ENCODE peak calls at places on chromosomes 13 and 19, in six cellular contexts. One of them, this sample, is unnamed.

GRCh38 chr19:51127755-51128154 is 3.0 kb downstream of the SIGLEC9 start:
- DNase-seq in endodermal cell: no peak
- DNase-seq in tibial artery: peak; percentile 68
- DNase-seq in body of pancreas: no peak
- DNase-seq in suprapubic skin: peak; percentile 67
- DNase-seq in CD4-positive, alpha-beta memory T cell: no peak
- DNase-seq in this sample: peak; percentile 27

GRCh38 chr19:3855321-3855720 is 13.5 kb downstream of the ZFR2 start:
- DNase-seq in tibial artery: no peak
- DNase-seq in body of pancreas: no peak
- DNase-seq in suprapubic skin: no peak
- DNase-seq in endodermal cell: no peak
- DNase-seq in CD4-positive, alpha-beta memory T cell: no peak
- DNase-seq in this sample: no peak

GRCh38 chr13:22735381-22735995 is 445.3 kb upstream of the SGCG start:
- DNase-seq in endodermal cell: peak; percentile 67
- DNase-seq in body of pancreas: no peak
- DNase-seq in CD4-positive, alpha-beta memory T cell: no peak
- DNase-seq in tibial artery: no peak
- DNase-seq in suprapubic skin: no peak
- DNase-seq in this sample: no peak

GRCh38 chr19:35006342-35006998 is 6.3 kb downstream of the GRAMD1A start:
- DNase-seq in tibial artery: no peak
- DNase-seq in suprapubic skin: no peak
- DNase-seq in CD4-positive, alpha-beta memory T cell: no peak
- DNase-seq in body of pancreas: peak; percentile 85
- DNase-seq in endodermal cell: no peak
- DNase-seq in this sample: no peak

GRCh38 chr19:14022469-14022868 is 5.5 kb upstream of the RLN3 start:
- DNase-seq in tibial artery: no peak
- DNase-seq in CD4-positive, alpha-beta memory T cell: no peak
- DNase-seq in body of pancreas: no peak
- DNase-seq in endodermal cell: no peak
- DNase-seq in suprapubic skin: no peak
- DNase-seq in this sample: no peak

GRCh38 chr13:94707400-94708021 is 4.8 kb downstream of the SOX21 start:
- DNase-seq in body of pancreas: no peak
- DNase-seq in suprapubic skin: no peak
- DNase-seq in endodermal cell: peak; percentile 86
- DNase-seq in CD4-positive, alpha-beta memory T cell: no peak
- DNase-seq in tibial artery: no peak
- DNase-seq in this sample: no peak

GRCh38 chr19:11453468-11454341 is 18.3 kb downstream of the PRKCSH start:
- DNase-seq in CD4-positive, alpha-beta memory T cell: no peak
- DNase-seq in endodermal cell: peak; percentile 69
- DNase-seq in tibial artery: no peak
- DNase-seq in suprapubic skin: no peak
- DNase-seq in body of pancreas: no peak
- DNase-seq in this sample: no peak

GRCh38 chr19:30160996-30161655 is 211.1 kb upstream of the ZNF536 start:
- DNase-seq in endodermal cell: no peak
- DNase-seq in body of pancreas: no peak
- DNase-seq in suprapubic skin: no peak
- DNase-seq in tibial artery: no peak
- DNase-seq in CD4-positive, alpha-beta memory T cell: no peak
- DNase-seq in this sample: no peak

GRCh38 chr19:29535984-29536508 is 10.3 kb downstream of the VSTM2B start:
- DNase-seq in suprapubic skin: no peak
- DNase-seq in body of pancreas: no peak
- DNase-seq in CD4-positive, alpha-beta memory T cell: no peak
- DNase-seq in endodermal cell: no peak
- DNase-seq in tibial artery: peak; percentile 37
- DNase-seq in this sample: no peak

GRCh38 chr13:35703061-35703460 is 226.6 kb upstream of the MAB21L1 start:
- DNase-seq in endodermal cell: no peak
- DNase-seq in tibial artery: no peak
- DNase-seq in body of pancreas: no peak
- DNase-seq in suprapubic skin: peak; percentile 1
- DNase-seq in CD4-positive, alpha-beta memory T cell: no peak
- DNase-seq in this sample: no peak

GRCh38 chr13:112779856-112780604 is 90.2 kb downstream of the ATP11A start:
- DNase-seq in CD4-positive, alpha-beta memory T cell: no peak
- DNase-seq in body of pancreas: no peak
- DNase-seq in tibial artery: peak; percentile 45
- DNase-seq in endodermal cell: no peak
- DNase-seq in suprapubic skin: peak; percentile 62
- DNase-seq in this sample: no peak

GRCh38 chr13:71087432-71087831 is 779.6 kb downstream of the DACH1 start:
- DNase-seq in endodermal cell: no peak
- DNase-seq in suprapubic skin: no peak
- DNase-seq in body of pancreas: no peak
- DNase-seq in tibial artery: no peak
- DNase-seq in CD4-positive, alpha-beta memory T cell: no peak
- DNase-seq in this sample: no peak

DNA sequence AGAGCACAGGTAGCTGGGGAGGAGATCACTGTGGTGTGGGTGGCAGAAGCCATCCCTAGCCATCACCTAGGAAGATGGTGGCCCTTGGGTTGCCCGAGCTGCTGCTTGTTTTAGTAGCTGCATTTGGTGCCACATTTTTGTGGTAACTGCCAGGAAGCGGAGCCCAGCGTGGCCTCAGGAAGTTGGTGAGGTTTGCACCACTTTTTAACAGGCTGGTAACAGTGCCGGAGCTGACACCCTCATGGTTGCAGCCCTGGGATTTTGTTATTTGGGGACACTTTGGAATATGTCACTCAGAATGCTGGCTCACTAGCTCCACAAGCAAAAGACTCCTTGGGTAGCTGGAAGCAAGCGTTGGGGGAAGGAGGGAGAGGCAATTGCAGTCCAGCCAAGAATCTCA is 22.1 kb downstream of the ACTN4 start:
- DNase-seq in endodermal cell: no peak
- DNase-seq in tibial artery: no peak
- DNase-seq in CD4-positive, alpha-beta memory T cell: peak; percentile 71
- DNase-seq in body of pancreas: no peak
- DNase-seq in suprapubic skin: no peak
- DNase-seq in this sample: peak; percentile 68
- H3K4me3 ChIP-seq in endodermal cell: no peak overlapping the region
- H3K4me3 ChIP-seq in tibial artery: no peak overlapping the region
- H3K4me3 ChIP-seq in CD4-positive, alpha-beta memory T cell: peak overlapping the region; percentile 1
- H3K4me3 ChIP-seq in body of pancreas: no peak overlapping the region
- H3K4me3 ChIP-seq in suprapubic skin: no peak overlapping the region
- H3K4me3 ChIP-seq in this sample: peak overlapping the region; percentile 28

DNA sequence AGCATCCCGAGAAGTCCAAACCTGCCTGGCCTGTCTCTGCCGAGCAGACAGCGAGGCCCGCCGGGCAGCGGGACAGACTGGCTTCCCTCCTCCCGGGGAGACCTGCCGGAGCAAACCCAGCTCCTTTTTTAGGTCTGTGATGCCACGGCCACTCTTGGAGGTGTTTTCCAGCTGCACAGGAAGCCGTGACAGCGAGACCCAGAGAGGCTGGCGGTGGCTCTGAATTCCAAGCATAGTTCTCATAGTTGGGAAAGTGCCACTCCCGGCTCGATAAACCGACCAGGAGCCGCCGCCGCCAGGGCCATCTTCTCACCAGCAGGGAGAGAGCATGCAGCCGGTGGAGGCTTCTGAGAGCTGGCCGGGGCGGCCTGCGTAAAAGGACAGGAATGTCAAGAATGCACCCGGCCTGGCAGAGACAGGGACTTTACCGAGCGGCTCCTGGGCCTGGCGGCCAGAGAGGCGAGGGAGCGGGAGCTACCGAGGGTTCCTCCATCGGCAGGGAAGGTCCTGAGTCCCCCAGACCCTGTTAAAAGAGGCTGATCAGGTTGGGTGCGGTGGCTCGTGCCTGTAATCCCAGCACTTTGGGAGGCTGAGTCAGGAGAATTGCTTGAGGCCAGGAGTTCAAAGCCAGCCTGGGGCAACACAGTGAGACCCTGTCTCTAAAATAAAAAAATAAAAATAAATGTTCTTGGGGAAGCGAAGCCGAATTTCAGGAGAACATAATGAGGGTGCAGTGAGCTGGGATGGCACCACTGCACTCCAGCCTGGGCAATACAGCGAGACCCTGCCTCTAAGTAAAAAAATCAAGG is 64.9 kb downstream of the GADD45B start:
- DNase-seq in tibial artery: peak; percentile 93
- DNase-seq in body of pancreas: peak; percentile 83
- DNase-seq in endodermal cell: peak; percentile 99
- DNase-seq in CD4-positive, alpha-beta memory T cell: no peak
- DNase-seq in suprapubic skin: peak; percentile 93
- DNase-seq in this sample: no peak
- H3K4me3 ChIP-seq in tibial artery: peak overlapping the region; percentile 19
- H3K4me3 ChIP-seq in body of pancreas: no peak overlapping the region
- H3K4me3 ChIP-seq in endodermal cell: no peak overlapping the region
- H3K4me3 ChIP-seq in CD4-positive, alpha-beta memory T cell: no peak overlapping the region
- H3K4me3 ChIP-seq in suprapubic skin: peak overlapping the region; percentile 13
- H3K4me3 ChIP-seq in this sample: no peak overlapping the region

GRCh38 chr13:49610176-49610575 is 18.1 kb upstream of the ARL11 start:
- DNase-seq in tibial artery: no peak
- DNase-seq in CD4-positive, alpha-beta memory T cell: no peak
- DNase-seq in body of pancreas: no peak
- DNase-seq in endodermal cell: no peak
- DNase-seq in suprapubic skin: no peak
- DNase-seq in this sample: no peak

GRCh38 chr13:49604570-49604969 is 19.2 kb upstream of the RCBTB1 start:
- DNase-seq in body of pancreas: peak; percentile 17
- DNase-seq in tibial artery: no peak
- DNase-seq in endodermal cell: no peak
- DNase-seq in suprapubic skin: no peak
- DNase-seq in CD4-positive, alpha-beta memory T cell: no peak
- DNase-seq in this sample: no peak

GRCh38 chr13:49607761-49608160 is 20.5 kb upstream of the ARL11 start:
- DNase-seq in suprapubic skin: no peak
- DNase-seq in tibial artery: no peak
- DNase-seq in body of pancreas: no peak
- DNase-seq in CD4-positive, alpha-beta memory T cell: no peak
- DNase-seq in endodermal cell: no peak
- DNase-seq in this sample: no peak

GRCh38 chr13:49608932-49609331 is 19.4 kb upstream of the ARL11 start:
- DNase-seq in endodermal cell: no peak
- DNase-seq in tibial artery: no peak
- DNase-seq in suprapubic skin: no peak
- DNase-seq in CD4-positive, alpha-beta memory T cell: no peak
- DNase-seq in body of pancreas: no peak
- DNase-seq in this sample: no peak

DNA sequence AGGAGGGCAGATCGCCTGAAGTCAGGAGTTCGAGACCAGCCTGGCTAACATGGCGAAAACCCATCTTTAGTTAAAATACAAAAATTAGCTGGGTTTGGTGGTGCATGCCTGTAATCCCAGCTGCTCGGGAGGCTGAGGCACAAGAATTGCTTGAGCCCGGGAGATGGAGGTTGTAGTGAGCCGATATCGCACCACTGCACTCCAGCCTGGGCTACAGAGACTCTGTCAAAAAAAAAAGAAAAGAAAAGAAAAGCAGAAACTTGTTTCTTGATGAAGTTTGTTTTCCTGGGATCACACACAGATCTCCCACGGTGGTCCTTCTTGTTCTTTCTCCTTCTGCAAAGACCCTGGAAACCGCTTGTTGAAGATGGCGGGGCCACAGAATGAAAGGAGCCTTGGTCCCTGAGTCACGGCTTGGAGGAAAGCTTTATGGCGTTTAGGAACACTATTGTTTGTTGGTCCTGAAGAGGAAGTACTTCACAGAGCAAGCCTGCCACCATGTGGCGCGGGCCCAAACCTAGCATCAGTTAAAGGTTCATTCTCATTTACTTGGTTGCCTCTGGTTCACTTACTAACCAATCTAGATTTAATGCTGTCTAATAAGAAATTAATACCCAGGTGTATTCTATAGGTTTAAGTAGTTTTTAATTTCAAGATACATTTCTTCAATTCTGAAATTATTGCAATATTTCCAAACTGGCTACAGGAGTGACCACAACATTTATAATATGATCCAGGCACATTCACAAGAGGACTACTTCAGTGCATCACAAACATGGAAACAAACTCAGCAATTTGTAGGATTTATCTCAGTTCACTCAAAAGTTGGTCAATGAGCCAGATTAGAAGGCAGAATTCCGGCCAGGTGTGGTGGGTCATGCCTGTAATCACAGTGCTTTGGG is 21.3 kb upstream of the ARL11 start:
- DNase-seq in CD4-positive, alpha-beta memory T cell: peak; percentile 78
- DNase-seq in body of pancreas: peak; percentile 93
- DNase-seq in tibial artery: peak; percentile 90
- DNase-seq in suprapubic skin: peak; percentile 89
- DNase-seq in endodermal cell: peak; percentile 91
- DNase-seq in this sample: peak; percentile 79
- H3K4me3 ChIP-seq in CD4-positive, alpha-beta memory T cell: no peak overlapping the region
- H3K4me3 ChIP-seq in body of pancreas: no peak overlapping the region
- H3K4me3 ChIP-seq in tibial artery: peak overlapping the region; percentile 40
- H3K4me3 ChIP-seq in suprapubic skin: peak overlapping the region; percentile 38
- H3K4me3 ChIP-seq in endodermal cell: no peak overlapping the region
- H3K4me3 ChIP-seq in this sample: peak overlapping the region; percentile 32

GRCh38 chr19:17243854-17244617 is 1.7 kb downstream of the NR2F6 start:
- DNase-seq in endodermal cell: peak; percentile 85
- DNase-seq in body of pancreas: peak; percentile 70
- DNase-seq in CD4-positive, alpha-beta memory T cell: no peak
- DNase-seq in suprapubic skin: no peak
- DNase-seq in tibial artery: peak; percentile 83
- DNase-seq in this sample: no peak

GRCh38 chr19:17243340-17243853 is 2.3 kb downstream of the NR2F6 start:
- DNase-seq in CD4-positive, alpha-beta memory T cell: no peak
- DNase-seq in suprapubic skin: no peak
- DNase-seq in tibial artery: no peak
- DNase-seq in body of pancreas: peak; percentile 53
- DNase-seq in endodermal cell: no peak
- DNase-seq in this sample: no peak

GRCh38 chr19:17244618-17245534 is 843 bp downstream of the NR2F6 start:
- DNase-seq in body of pancreas: peak; percentile 68
- DNase-seq in tibial artery: no peak
- DNase-seq in endodermal cell: peak; percentile 71
- DNase-seq in CD4-positive, alpha-beta memory T cell: no peak
- DNase-seq in suprapubic skin: no peak
- DNase-seq in this sample: no peak

GRCh38 chr19:17240855-17241399 is 4.8 kb downstream of the NR2F6 start:
- DNase-seq in body of pancreas: no peak
- DNase-seq in endodermal cell: no peak
- DNase-seq in suprapubic skin: no peak
- DNase-seq in CD4-positive, alpha-beta memory T cell: no peak
- DNase-seq in tibial artery: no peak
- DNase-seq in this sample: no peak

DNA sequence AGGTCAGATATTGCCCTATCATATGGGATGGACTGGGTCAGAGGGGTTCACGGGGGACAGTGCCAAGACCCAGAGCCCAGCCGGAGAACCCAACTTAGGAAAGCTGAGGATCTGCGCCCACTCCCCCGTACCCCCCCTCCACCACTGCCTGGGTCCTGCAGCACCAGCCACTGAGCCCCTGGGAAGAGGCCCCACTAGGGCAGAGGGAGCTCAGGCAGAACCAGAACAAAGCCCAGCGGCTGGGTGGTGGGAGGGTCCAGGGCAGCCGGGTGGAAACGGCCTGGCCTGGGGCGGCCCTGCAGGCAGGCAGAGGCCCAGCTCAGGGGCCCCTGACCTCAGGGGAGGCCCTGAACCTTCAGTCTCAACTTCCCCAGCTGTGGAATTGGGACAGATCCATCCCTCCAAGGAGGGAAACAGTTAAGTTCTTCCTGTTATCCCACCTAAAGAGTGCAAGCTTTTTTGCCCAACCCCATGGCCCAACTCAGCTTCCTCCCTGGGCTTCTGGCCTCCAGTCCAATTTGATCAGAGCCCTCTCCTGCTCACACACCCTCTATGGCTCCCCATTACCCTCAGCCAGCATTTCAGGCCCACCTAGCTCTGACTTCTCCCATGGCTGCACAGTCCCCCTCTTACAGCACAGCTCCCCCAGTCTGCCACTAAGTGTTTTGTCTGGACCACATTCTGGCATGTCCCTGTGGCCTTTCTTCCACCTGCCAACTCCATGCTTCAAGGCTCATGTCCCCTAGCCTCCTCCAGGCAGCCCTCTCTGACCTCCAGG is 3.1 kb downstream of the NR2F6 start:
- DNase-seq in CD4-positive, alpha-beta memory T cell: no peak
- DNase-seq in body of pancreas: no peak
- DNase-seq in tibial artery: no peak
- DNase-seq in endodermal cell: peak; percentile 40
- DNase-seq in suprapubic skin: no peak
- DNase-seq in this sample: no peak
- H3K4me3 ChIP-seq in CD4-positive, alpha-beta memory T cell: no peak overlapping the region
- H3K4me3 ChIP-seq in body of pancreas: no peak overlapping the region
- H3K4me3 ChIP-seq in tibial artery: no peak overlapping the region
- H3K4me3 ChIP-seq in endodermal cell: peak overlapping the region; percentile 95
- H3K4me3 ChIP-seq in suprapubic skin: no peak overlapping the region
- H3K4me3 ChIP-seq in this sample: no peak overlapping the region

This sample was measured in Jurkat, Clone E6-1.